ENCODE peak calls at places on chromosome 11, in six cellular contexts. One of them, this sample, is unnamed.

GRCh38 chr11:76824980-76825725 is 35.6 kb upstream of the ACER3 start:
- DNase-seq in GM12891: no peak
- DNase-seq in naive thymus-derived CD8-positive, alpha-beta T cell: no peak
- DNase-seq in kidney tubule cell: peak
- DNase-seq in CD8-positive, alpha-beta T cell: no peak
- DNase-seq in putamen: no peak
- DNase-seq in this sample: no peak

GRCh38 chr11:117426297-117426685 is 98.6 kb downstream of the CEP164 start:
- DNase-seq in GM12891: peak
- DNase-seq in naive thymus-derived CD8-positive, alpha-beta T cell: peak
- DNase-seq in kidney tubule cell: peak
- DNase-seq in CD8-positive, alpha-beta T cell: peak
- DNase-seq in putamen: peak
- DNase-seq in this sample: peak

GRCh38 chr11:86128914-86129313 is 60.0 kb upstream of the PICALM start:
- DNase-seq in GM12891: no peak
- DNase-seq in naive thymus-derived CD8-positive, alpha-beta T cell: no peak
- DNase-seq in kidney tubule cell: no peak
- DNase-seq in CD8-positive, alpha-beta T cell: no peak
- DNase-seq in putamen: no peak
- DNase-seq in this sample: no peak

GRCh38 chr11:133995066-133995465 is 38.3 kb upstream of the IGSF9B start:
- DNase-seq in GM12891: no peak
- DNase-seq in naive thymus-derived CD8-positive, alpha-beta T cell: no peak
- DNase-seq in kidney tubule cell: no peak
- DNase-seq in CD8-positive, alpha-beta T cell: no peak
- DNase-seq in putamen: no peak
- DNase-seq in this sample: no peak

GRCh38 chr11:123316003-123316402 is 114.1 kb upstream of the GRAMD1B start:
- DNase-seq in GM12891: no peak
- DNase-seq in naive thymus-derived CD8-positive, alpha-beta T cell: no peak
- DNase-seq in kidney tubule cell: no peak
- DNase-seq in CD8-positive, alpha-beta T cell: no peak
- DNase-seq in putamen: no peak
- DNase-seq in this sample: no peak

GRCh38 chr11:110173775-110174644 is 80.8 kb downstream of the ZC3H12C start:
- DNase-seq in GM12891: no peak
- DNase-seq in naive thymus-derived CD8-positive, alpha-beta T cell: peak
- DNase-seq in kidney tubule cell: peak
- DNase-seq in CD8-positive, alpha-beta T cell: peak
- DNase-seq in putamen: peak
- DNase-seq in this sample: peak

GRCh38 chr11:61259363-61259762 is 18.4 kb downstream of the PGA5 start:
- DNase-seq in GM12891: no peak
- DNase-seq in naive thymus-derived CD8-positive, alpha-beta T cell: no peak
- DNase-seq in kidney tubule cell: no peak
- DNase-seq in CD8-positive, alpha-beta T cell: no peak
- DNase-seq in putamen: no peak
- DNase-seq in this sample: no peak

GRCh38 chr11:62842171-62842717 is 2.9 kb upstream of the WDR74 start:
- DNase-seq in GM12891: no peak
- DNase-seq in naive thymus-derived CD8-positive, alpha-beta T cell: peak
- DNase-seq in kidney tubule cell: no peak
- DNase-seq in CD8-positive, alpha-beta T cell: peak
- DNase-seq in putamen: no peak
- DNase-seq in this sample: peak

GRCh38 chr11:105168457-105168856 is 28.9 kb upstream of the CARD18 start:
- DNase-seq in GM12891: no peak
- DNase-seq in naive thymus-derived CD8-positive, alpha-beta T cell: no peak
- DNase-seq in kidney tubule cell: peak
- DNase-seq in CD8-positive, alpha-beta T cell: no peak
- DNase-seq in putamen: no peak
- DNase-seq in this sample: no peak

GRCh38 chr11:64122411-64123101 is 43.4 kb downstream of the MACROD1 start:
- DNase-seq in GM12891: no peak
- DNase-seq in naive thymus-derived CD8-positive, alpha-beta T cell: no peak
- DNase-seq in kidney tubule cell: no peak
- DNase-seq in CD8-positive, alpha-beta T cell: no peak
- DNase-seq in putamen: no peak
- DNase-seq in this sample: peak

GRCh38 chr11:65627202-65627601 is 10.7 kb upstream of the SIPA1 start:
- DNase-seq in GM12891: no peak
- DNase-seq in naive thymus-derived CD8-positive, alpha-beta T cell: no peak
- DNase-seq in kidney tubule cell: no peak
- DNase-seq in CD8-positive, alpha-beta T cell: no peak
- DNase-seq in putamen: no peak
- DNase-seq in this sample: no peak

GRCh38 chr11:68962527-68963250 is 18.1 kb downstream of the MRGPRD start:
- DNase-seq in GM12891: no peak
- DNase-seq in naive thymus-derived CD8-positive, alpha-beta T cell: peak
- DNase-seq in kidney tubule cell: no peak
- DNase-seq in CD8-positive, alpha-beta T cell: no peak
- DNase-seq in putamen: no peak
- DNase-seq in this sample: no peak

GRCh38 chr11:118757881-118758399 is 33.0 kb downstream of the DDX6 start:
- DNase-seq in GM12891: no peak
- DNase-seq in naive thymus-derived CD8-positive, alpha-beta T cell: no peak
- DNase-seq in kidney tubule cell: no peak
- DNase-seq in CD8-positive, alpha-beta T cell: no peak
- DNase-seq in putamen: peak
- DNase-seq in this sample: no peak